ENCODE peak calls at places on chromosomes 16 and 17, in seven cellular contexts. Q is lower leg skin, P is right lobe of liver, A is Peyer's patch, M is HCT116, Y is A549, R is adrenal gland. W is an unnamed sample.

GRCh38 chr16:70476272-70477020 is 22.1 kb downstream of the FCSK start:
- DNase-seq in Q (no peak), P (no peak), A (no peak), M (peak), Y (no peak), R (peak), W (peak)

GRCh38 chr16:681746-682427 is 1.7 kb downstream of the STUB1 start:
- DNase-seq in Q (no peak), P (no peak), A (no peak), M (no peak), Y (no peak), R (peak), W (no peak)

GRCh38 chr16:67000384-67001158 is 12.2 kb downstream of the CES4A start:
- DNase-seq in Q (peak), P (peak), A (peak), M (no peak), Y (no peak), R (peak), W (no peak)

GRCh38 chr16:87499189-87499486 is 6.3 kb upstream of the ZCCHC14 start:
- DNase-seq in Q (no peak), P (no peak), A (no peak), M (no peak), Y (peak), R (no peak), W (peak)

GRCh38 chr16:78444-79145 is 570 bp downstream of the MPG start:
- DNase-seq in Q (no peak), P (no peak), A (no peak), M (no peak), Y (no peak), R (peak), W (peak)

GRCh38 chr16:54812229-54812628 is 118.4 kb upstream of the IRX5 start:
- DNase-seq in Q (no peak), P (no peak), A (no peak), M (no peak), Y (peak), R (no peak), W (no peak)

GRCh38 chr16:12398029-12398735 is 405.5 kb downstream of the CPPED1 start:
- DNase-seq in Q (no peak), P (no peak), A (no peak), M (no peak), Y (no peak), R (no peak), W (no peak)

GRCh38 chr17:74945543-74945942 is 9.8 kb downstream of the OTOP3 start:
- DNase-seq in Q (no peak), P (no peak), A (no peak), M (no peak), Y (no peak), R (no peak), W (no peak)

GRCh38 chr17:19306160-19307111 is 56.1 kb downstream of the B9D1 start:
- DNase-seq in Q (no peak), P (no peak), A (peak), M (no peak), Y (no peak), R (no peak), W (no peak)

GRCh38 chr17:1882836-1883235 is 53.0 kb downstream of the RPA1 start:
- DNase-seq in Q (no peak), P (no peak), A (peak), M (no peak), Y (peak), R (no peak), W (peak)

GRCh38 chr16:68408967-68409366 is 39.3 kb downstream of the SMPD3 start:
- DNase-seq in Q (no peak), P (no peak), A (no peak), M (no peak), Y (no peak), R (no peak), W (no peak)

GRCh38 chr17:48907713-48908046 is 527 bp upstream of the UBE2Z start:
- DNase-seq in Q (no peak), P (no peak), A (no peak), M (no peak), Y (peak), R (no peak), W (peak)

GRCh38 chr16:51607202-51607756 is 456.2 kb upstream of the SALL1 start:
- DNase-seq in Q (no peak), P (no peak), A (no peak), M (no peak), Y (no peak), R (no peak), W (no peak)

GRCh38 chr17:2792541-2793169 is 3.6 kb upstream of the RAP1GAP2 start:
- DNase-seq in Q (no peak), P (no peak), A (no peak), M (no peak), Y (no peak), R (no peak), W (no peak)

GRCh38 chr17:64622931-64623654 is 39.0 kb downstream of the SMURF2 start:
- DNase-seq in Q (no peak), P (no peak), A (no peak), M (peak), Y (peak), R (no peak), W (peak)

GRCh38 chr16:22075043-22075757 is 17.1 kb upstream of the VWA3A start:
- DNase-seq in Q (no peak), P (no peak), A (no peak), M (no peak), Y (no peak), R (no peak), W (no peak)

GRCh38 chr16:10629592-10629963 is 49.2 kb upstream of the EMP2 start:
- DNase-seq in Q (no peak), P (no peak), A (peak), M (no peak), Y (no peak), R (no peak), W (no peak)

GRCh38 chr17:7615265-7615747 is 609 bp upstream of the FXR2 start:
- DNase-seq in Q (no peak), P (no peak), A (no peak), M (no peak), Y (no peak), R (no peak), W (no peak)

GRCh38 chr16:47858333-47859067 is 297.3 kb downstream of the ABCC12 start:
- DNase-seq in Q (no peak), P (no peak), A (no peak), M (no peak), Y (no peak), R (no peak), W (no peak)

GRCh38 chr16:29154676-29155121 is 169.8 kb downstream of the LAT start:
- DNase-seq in Q (no peak), P (no peak), A (no peak), M (no peak), Y (no peak), R (no peak), W (no peak)

GRCh38 chr16:76038097-76038496 is 239.1 kb upstream of the CNTNAP4 start:
- DNase-seq in Q (no peak), P (no peak), A (no peak), M (no peak), Y (no peak), R (no peak), W (no peak)

GRCh38 chr17:36849871-36850348 is 87.4 kb upstream of the LHX1 start:
- DNase-seq in Q (no peak), P (no peak), A (no peak), M (peak), Y (peak), R (no peak), W (peak)

GRCh38 chr16:7257026-7257425 is 75.6 kb upstream of the RBFOX1 start:
- DNase-seq in Q (no peak), P (no peak), A (no peak), M (no peak), Y (no peak), R (no peak), W (no peak)

GRCh38 chr17:57970706-57971105 is 15.5 kb upstream of the CUEDC1 start:
- DNase-seq in Q (peak), P (no peak), A (no peak), M (no peak), Y (no peak), R (no peak), W (no peak)

GRCh38 chr16:85293899-85294642 is 181.8 kb upstream of the CIBAR2 start:
- DNase-seq in Q (no peak), P (no peak), A (no peak), M (no peak), Y (no peak), R (no peak), W (no peak)

GRCh38 chr17:42670199-42670924 is 6.4 kb downstream of the PLEKHH3 start:
- DNase-seq in Q (no peak), P (no peak), A (no peak), M (no peak), Y (no peak), R (no peak), W (no peak)

GRCh38 chr17:72467841-72468653 is 347.2 kb downstream of the SOX9 start:
- DNase-seq in Q (peak), P (no peak), A (peak), M (no peak), Y (no peak), R (no peak), W (no peak)
- TF ChIP-seq POLR2A in Q (no peak), P (no peak), A (peak), M (no peak), Y (no peak), R (no peak), W (no peak)

GRCh38 chr17:39835038-39835786 is 28.9 kb downstream of the IKZF3 start:
- DNase-seq in Q (no peak), P (no peak), A (no peak), M (no peak), Y (no peak), R (no peak), W (no peak)
- TF ChIP-seq POLR2A in Q (no peak), P (no peak), A (no peak), M (no peak), Y (no peak), R (no peak), W (no peak)

DNA sequence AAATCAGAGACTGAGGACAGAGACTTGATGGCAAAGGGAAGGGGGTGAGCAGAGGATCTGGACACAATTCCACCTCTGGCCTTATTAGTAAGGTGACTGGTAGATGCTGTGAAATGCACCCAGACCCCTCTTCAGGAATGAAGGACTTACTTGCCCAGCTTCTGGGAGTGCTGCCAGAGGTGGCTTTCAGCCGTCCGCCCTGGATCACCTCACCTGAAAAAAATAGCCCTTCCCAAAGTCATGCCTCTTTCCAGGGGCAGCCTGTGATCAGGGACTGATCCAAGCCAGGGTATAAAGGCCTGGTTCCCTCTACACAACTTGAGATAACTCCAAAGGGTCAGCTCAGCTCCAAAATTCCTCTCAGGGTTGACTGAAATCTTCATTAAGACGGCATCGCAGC is 20.4 kb upstream of the TMEM220 start:
- DNase-seq in Q (no peak), P (no peak), A (no peak), M (no peak), Y (no peak), R (no peak), W (no peak)
- TF ChIP-seq POLR2A in Q (no peak), P (no peak), A (no peak), M (no peak), Y (no peak), R (no peak), W (no peak)

GRCh38 chr16:88535181-88535856 is 34.9 kb upstream of the ZC3H18 start:
- DNase-seq in Q (no peak), P (no peak), A (no peak), M (no peak), Y (no peak), R (no peak), W (no peak)

GRCh38 chr16:88536971-88537751 is 33.0 kb upstream of the ZC3H18 start:
- DNase-seq in Q (no peak), P (no peak), A (no peak), M (no peak), Y (no peak), R (no peak), W (no peak)

GRCh38 chr16:88534731-88535141 is 35.5 kb upstream of the ZC3H18 start:
- DNase-seq in Q (no peak), P (no peak), A (no peak), M (peak), Y (peak), R (no peak), W (no peak)

GRCh38 chr16:88536510-88536909 is 33.7 kb upstream of the ZC3H18 start:
- DNase-seq in Q (no peak), P (no peak), A (no peak), M (no peak), Y (no peak), R (no peak), W (no peak)

GRCh38 chr16:88535857-88536222 is 34.4 kb upstream of the ZC3H18 start:
- DNase-seq in Q (no peak), P (no peak), A (no peak), M (no peak), Y (no peak), R (no peak), W (no peak)
- TF ChIP-seq POLR2A in Q (no peak), P (no peak), A (no peak), M (peak), Y (no peak), R (no peak), W (no peak)

GRCh38 chr16:79845734-79846135 is 245.2 kb upstream of the MAF start:
- DNase-seq in Q (no peak), P (no peak), A (no peak), M (no peak), Y (peak), R (no peak), W (no peak)
- TF ChIP-seq POLR2A in Q (no peak), P (no peak), A (no peak), M (no peak), Y (no peak), R (no peak), W (no peak)

GRCh38 chr16:74695450-74696422 is 4.9 kb downstream of the MLKL start:
- DNase-seq in Q (peak), P (peak), A (peak), M (peak), Y (peak), R (peak), W (peak)
- TF ChIP-seq POLR2A in Q (no peak), P (peak), A (peak), M (peak), Y (peak), R (peak), W (peak)

DNA sequence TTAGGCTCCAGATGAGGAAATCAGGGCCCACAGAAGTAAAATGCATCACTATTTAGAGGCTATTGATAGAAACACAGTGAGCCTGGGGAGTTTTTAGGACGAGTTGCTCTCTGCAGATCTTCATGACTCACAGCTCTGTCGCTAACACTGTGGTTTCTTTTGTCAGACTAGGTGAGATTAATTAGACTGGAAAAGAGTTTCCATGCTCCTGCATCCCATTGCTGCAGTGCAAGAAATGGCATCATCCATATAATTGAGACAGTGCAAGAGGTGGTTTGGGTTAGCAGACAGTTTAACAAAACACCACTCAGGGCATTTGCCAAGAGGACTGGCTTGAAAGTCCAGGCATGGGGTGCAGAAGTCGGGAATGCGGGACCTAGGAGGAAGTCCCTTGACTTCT is 198.8 kb upstream of the CACNG5 start:
- DNase-seq in Q (no peak), P (no peak), A (no peak), M (no peak), Y (no peak), R (no peak), W (peak)
- TF ChIP-seq POLR2A in Q (no peak), P (no peak), A (no peak), M (no peak), Y (no peak), R (no peak), W (no peak)

GRCh38 chr16:8798535-8799157 is 1.0 kb downstream of the PMM2 start:
- DNase-seq in Q (no peak), P (no peak), A (no peak), M (no peak), Y (no peak), R (no peak), W (no peak)
- TF ChIP-seq POLR2A in Q (no peak), P (no peak), A (no peak), M (no peak), Y (no peak), R (no peak), W (no peak)

DNA sequence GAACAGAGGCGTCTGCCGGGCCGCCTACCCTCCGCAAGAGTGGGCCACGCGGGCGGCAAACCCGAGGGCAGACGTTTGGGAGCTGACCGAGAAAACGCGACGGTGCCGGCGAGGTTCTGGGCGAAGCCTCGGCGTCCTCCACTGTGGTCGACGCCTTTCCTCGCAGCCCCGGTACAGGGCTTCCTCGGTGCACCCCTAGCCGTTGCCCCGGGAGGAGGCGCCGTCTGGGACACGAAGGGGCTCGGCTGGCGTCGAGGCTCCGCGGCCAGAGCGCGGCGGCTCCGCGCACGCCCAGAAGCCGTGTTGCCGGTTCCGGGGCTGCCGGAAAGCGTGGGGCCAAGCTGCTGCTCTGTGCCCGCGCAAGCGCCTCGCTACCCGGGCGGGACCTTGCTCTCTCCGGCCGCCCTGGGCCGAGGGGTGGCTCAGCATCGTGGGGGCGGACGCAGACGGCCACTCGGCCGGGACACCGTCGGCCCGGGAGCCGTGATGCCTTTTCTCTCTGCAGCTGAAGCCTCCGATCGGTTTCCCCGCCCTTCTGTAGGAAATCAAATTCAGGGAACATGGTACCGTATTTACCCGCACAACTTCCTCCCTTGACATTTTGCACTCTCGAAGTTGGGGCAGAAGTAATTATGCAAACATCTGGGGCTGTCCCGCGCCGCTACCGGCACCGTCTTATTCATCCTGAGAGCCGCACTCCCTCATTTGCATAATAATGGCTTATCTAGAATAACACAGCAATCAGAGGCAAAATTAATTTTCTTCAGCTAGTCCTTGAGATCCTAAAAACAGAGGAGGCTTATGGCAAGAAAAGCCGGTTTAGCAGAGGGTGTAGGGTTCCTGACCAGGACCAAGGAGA is 7.3 kb upstream of the CBX8 start:
- DNase-seq in Q (no peak), P (no peak), A (peak), M (no peak), Y (no peak), R (no peak), W (no peak)
- TF ChIP-seq POLR2A in Q (no peak), P (no peak), A (no peak), M (no peak), Y (no peak), R (no peak), W (no peak)

DNA sequence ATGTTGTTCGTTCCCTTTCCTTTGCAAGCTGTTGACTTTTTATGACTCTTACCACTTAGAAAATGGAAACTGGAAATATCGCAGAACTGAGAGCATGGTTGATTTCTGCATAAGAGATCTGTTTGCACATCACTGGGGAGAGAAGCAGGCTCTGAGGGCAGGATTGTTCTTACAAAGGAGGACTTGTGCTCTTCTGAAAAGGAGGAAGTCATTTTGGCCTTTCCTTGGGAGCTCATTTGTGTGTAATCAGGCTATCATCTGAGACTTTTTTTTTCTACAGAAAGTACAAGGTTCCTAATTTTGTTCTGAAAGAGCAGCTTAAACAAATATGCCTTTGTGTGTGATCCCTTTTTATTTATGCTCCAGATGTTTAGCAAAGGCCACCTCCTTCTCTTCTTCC is 145.7 kb upstream of the CACNG5 start:
- DNase-seq in Q (no peak), P (no peak), A (no peak), M (no peak), Y (no peak), R (no peak), W (no peak)
- TF ChIP-seq POLR2A in Q (no peak), P (no peak), A (no peak), M (no peak), Y (no peak), R (no peak), W (no peak)